ENCODE peak calls at places on chromosome 15, in ten cellular contexts. L is GM19239; W is CD4-positive, alpha-beta memory T cell; O is neural progenitor cell; Q is AG09309; R is IMR-90; X is WTC11; U is NCI-H187 treated with DMSO at 0.1 percent for 48 hours; V is RCC 7860; Z is cardiac fibroblast. Y is an unnamed sample.

GRCh38 chr15:56929389-56929788 is 10.9 kb downstream of the TCF12 start:
- DNase-seq in V (peak), Z (peak), L (no peak), O (no peak), R (peak), W (no peak), U (no peak), Q (no peak), X (no peak), Y (no peak)

GRCh38 chr15:73078291-73078690 is 26.0 kb downstream of the NEO1 start:
- DNase-seq in R (no peak), V (no peak), L (no peak), X (no peak), U (no peak), O (no peak), Z (no peak), W (no peak), Q (no peak), Y (no peak)

GRCh38 chr15:77506311-77507150 is 85.8 kb downstream of the HMG20A start:
- DNase-seq in Q (no peak), O (no peak), L (no peak), W (no peak), R (no peak), X (no peak), Z (peak), V (no peak), U (peak), Y (peak)

GRCh38 chr15:40398413-40398873 is 7.2 kb upstream of the IVD start:
- DNase-seq in V (no peak), R (no peak), L (peak), O (no peak), X (no peak), U (no peak), Z (no peak), Q (no peak), W (no peak), Y (no peak)

GRCh38 chr15:48967336-48967735 is 3.6 kb upstream of the SHC4 start:
- DNase-seq in Z (no peak), R (peak), O (no peak), X (no peak), L (no peak), Q (no peak), U (no peak), V (no peak), W (no peak), Y (no peak)

GRCh38 chr15:74891469-74891868 is 1.6 kb downstream of the MPI start:
- DNase-seq in L (no peak), Q (no peak), V (no peak), U (no peak), O (no peak), W (no peak), Z (no peak), X (no peak), R (no peak), Y (peak)

GRCh38 chr15:68372291-68372811 is 59.6 kb downstream of the ITGA11 start:
- DNase-seq in V (no peak), Q (no peak), O (peak), X (peak), Z (peak), U (no peak), L (no peak), W (no peak), R (no peak), Y (no peak)

GRCh38 chr15:59691194-59691805 is 2.2 kb upstream of the BNIP2 start:
- DNase-seq in V (no peak), U (no peak), O (peak), Z (peak), R (peak), Q (no peak), L (no peak), X (no peak), W (peak), Y (no peak)

GRCh38 chr15:58115692-58116091 is 22.5 kb upstream of the AQP9 start:
- DNase-seq in W (no peak), V (no peak), O (peak), X (no peak), R (no peak), U (no peak), L (no peak), Q (no peak), Z (peak), Y (no peak)

GRCh38 chr15:47705601-47706000 is 11.7 kb upstream of the SEMA6D start:
- DNase-seq in R (no peak), X (no peak), W (no peak), V (no peak), O (no peak), U (no peak), Q (no peak), L (no peak), Z (no peak), Y (no peak)

GRCh38 chr15:70512772-70513362 is 250.5 kb downstream of the UACA start:
- DNase-seq in Z (peak), V (peak), X (peak), Q (no peak), R (peak), W (peak), U (no peak), O (peak), L (no peak), Y (no peak)

GRCh38 chr15:28975766-28976179 is 90.0 kb downstream of the APBA2 start:
- DNase-seq in Z (peak), X (peak), R (peak), L (peak), U (no peak), Q (peak), O (peak), W (peak), V (peak), Y (peak)

GRCh38 chr15:44101944-44102343 is 93.1 kb downstream of the FRMD5 start:
- DNase-seq in V (peak), L (no peak), Q (peak), R (peak), X (no peak), U (no peak), W (no peak), O (no peak), Z (peak), Y (no peak)